ENCODE peak calls at places on chromosomes 4 and X, in four cellular contexts. D, S, U and R are unnamed samples.

GRCh38 chr4:34261799-34262314 is 1982.5 kb downstream of the ARAP2 start:
- DNase-seq in D (no peak), U (no peak), S (no peak), R (no peak)

GRCh38 chr4:136471051-136471450 is 1061.2 kb downstream of the PCDH18 start:
- DNase-seq in S (no peak), U (no peak), D (no peak), R (no peak)

GRCh38 chr4:85147481-85148076 is 181.1 kb upstream of the WDFY3 start:
- DNase-seq in D (peak; percentile 30), S (peak; percentile 66), U (peak; percentile 52), R (peak; percentile 11)

GRCh38 chr4:122003335-122003734 is 51.5 kb upstream of the TRPC3 start:
- DNase-seq in U (peak; percentile 60), S (peak; percentile 65), D (peak; percentile 58), R (peak; percentile 11)

GRCh38 chr4:137981277-137981676 is 260.9 kb downstream of the SLC7A11 start:
- DNase-seq in U (no peak), D (no peak), S (peak; percentile 11), R (no peak)

GRCh38 chr4:21013501-21013900 is 313.2 kb downstream of the PACRGL start:
- DNase-seq in U (no peak), D (no peak), S (no peak), R (no peak)

GRCh38 chr4:103204114-103204513 is 6.0 kb upstream of the CENPE start:
- DNase-seq in D (no peak), U (peak; percentile 11), S (peak; percentile 12), R (no peak)

GRCh38 chr4:140110542-140110941 is 43.4 kb downstream of the MAML3 start:
- DNase-seq in D (no peak), S (no peak), U (no peak), R (no peak)

GRCh38 chr4:142404191-142404611 is 441.9 kb downstream of the INPP4B start:
- DNase-seq in D (no peak), S (peak; percentile 54), U (no peak), R (no peak)

GRCh38 chrX:155112171-155112570 is 40.9 kb downstream of the BRCC3 start:
- DNase-seq in S (no peak), D (no peak), U (no peak), R (no peak)

GRCh38 chrX:44569122-44569521 is 26.5 kb upstream of the FUNDC1 start:
- DNase-seq in U (no peak), D (no peak), S (no peak), R (no peak)

GRCh38 chrX:119984652-119985051 is 41.1 kb upstream of the NKAP start:
- DNase-seq in D (no peak), U (no peak), S (no peak), R (no peak)

GRCh38 chr4:76601791-76602190 is 166.8 kb downstream of the SHROOM3 start:
- DNase-seq in D (no peak), U (no peak), S (no peak), R (no peak)

GRCh38 chr4:124907881-124908280 is 195.3 kb upstream of the ANKRD50 start:
- DNase-seq in D (no peak), U (no peak), S (no peak), R (no peak)

GRCh38 chrX:103776586-103776985 is at the start of gene PLP1:
- DNase-seq in D (no peak), U (no peak), S (no peak), R (no peak)

GRCh38 chr4:48462363-48462762 is 20.8 kb upstream of the SLC10A4 start:
- DNase-seq in S (no peak), D (no peak), U (peak; percentile 46), R (no peak)

GRCh38 chr4:7806724-7807123 is 132.9 kb downstream of the AFAP1 start:
- DNase-seq in S (no peak), D (no peak), U (no peak), R (no peak)

GRCh38 chr4:176376032-176376614 is 56.4 kb downstream of the SPCS3 start:
- DNase-seq in S (peak; percentile 23), D (no peak), U (peak; percentile 8), R (no peak)

GRCh38 chr4:176383273-176384077 is 63.7 kb downstream of the SPCS3 start:
- DNase-seq in D (no peak), U (no peak), S (no peak), R (no peak)

GRCh38 chr4:176380352-176381157 is 60.8 kb downstream of the SPCS3 start:
- DNase-seq in S (no peak), U (no peak), D (no peak), R (no peak)

GRCh38 chr4:176377705-176378302 is 58.0 kb downstream of the SPCS3 start:
- DNase-seq in D (no peak), S (peak; percentile 47), U (peak; percentile 5), R (no peak)
- TF ChIP-seq MAX in D (no peak), S (no peak), U (no peak), R (no peak)

GRCh38 chr4:1590244-1590643 is 93.9 kb downstream of the FAM53A start:
- DNase-seq in U (no peak), D (peak; percentile 1), S (no peak), R (no peak)
- TF ChIP-seq MAX in U (no peak), D (no peak), S (no peak), R (no peak)

GRCh38 chrX:19954707-19955106 is 36.2 kb downstream of the BCLAF3 start:
- DNase-seq in D (no peak), S (no peak), U (no peak), R (no peak)
- TF ChIP-seq MAX in D (no peak), S (no peak), U (no peak), R (no peak)

GRCh38 chrX:30906726-30907125 is 17.7 kb upstream of the TAB3 start:
- DNase-seq in D (no peak), U (no peak), S (no peak), R (no peak)
- TF ChIP-seq MAX in D (no peak), U (no peak), S (no peak), R (no peak)

GRCh38 chr4:55447826-55448225 is 52.1 kb downstream of the TMEM165 start:
- DNase-seq in D (no peak), S (no peak), U (no peak), R (no peak)
- TF ChIP-seq MAX in D (no peak), S (no peak), U (no peak), R (no peak)

GRCh38 chrX:69362354-69362753 is 141.8 kb upstream of the NALF2 start:
- DNase-seq in D (no peak), S (no peak), U (no peak), R (no peak)
- TF ChIP-seq MAX in D (no peak), S (no peak), U (no peak), R (no peak)

GRCh38 chr4:1745697-1746096 is 24.4 kb downstream of the TACC3 start:
- DNase-seq in U (no peak), S (no peak), D (no peak), R (no peak)

GRCh38 chr4:1746919-1747602 is 25.7 kb downstream of the TACC3 start:
- DNase-seq in U (no peak), S (no peak), D (no peak), R (no peak)

GRCh38 chr4:1747603-1747967 is 26.3 kb downstream of the TACC3 start:
- DNase-seq in S (no peak), U (no peak), D (no peak), R (no peak)

GRCh38 chr4:1745165-1745564 is 23.8 kb downstream of the TACC3 start:
- DNase-seq in S (no peak), U (no peak), D (no peak), R (no peak)

GRCh38 chr4:1746265-1746691 is 25.0 kb downstream of the TACC3 start:
- DNase-seq in D (peak; percentile 98), U (peak; percentile 96), S (peak; percentile 77), R (no peak)
- TF ChIP-seq MAX in D (peak; percentile 75), U (no peak), S (no peak), R (no peak)

GRCh38 chr4:1960170-1960825 is 48.5 kb downstream of the NELFA start:
- DNase-seq in U (no peak), S (no peak), D (no peak), R (no peak)
- TF ChIP-seq MAX in U (no peak), S (no peak), D (no peak), R (no peak)